ENCODE peak calls at places on chromosome 1, in eight cellular contexts. Z is tibial artery; W is ELF-1; J is OCI-LY7; S is endothelial cell; O is T1000; K is CD8-positive, alpha-beta memory T cell; N is stimulated activated CD8-positive, alpha-beta memory T cell treated with anti-CD3 and anti-CD28 coated beads, Interleukin-4, amount 100 ng/mL, for 1 hour. D is an unnamed sample.

GRCh38 chr1:8702121-8702520 is 115.3 kb downstream of the RERE start:
- DNase-seq in K (no peak), S (peak), O (no peak), Z (no peak), J (no peak), W (peak), N (no peak), D (peak)

GRCh38 chr1:84789014-84789413 is 98.8 kb upstream of the SSX2IP start:
- DNase-seq in N (no peak), O (no peak), K (no peak), W (no peak), S (no peak), Z (no peak), J (no peak), D (no peak)

GRCh38 chr1:230120949-230121381 is 53.9 kb downstream of the GALNT2 start:
- DNase-seq in J (peak), W (peak), Z (no peak), K (no peak), N (no peak), O (no peak), S (peak), D (no peak)

GRCh38 chr1:243421784-243422183 is 165.9 kb downstream of the SDCCAG8 start:
- DNase-seq in S (no peak), Z (no peak), J (no peak), O (no peak), W (no peak), K (no peak), N (no peak), D (peak)

GRCh38 chr1:3071507-3072177 is 2.6 kb downstream of the PRDM16 start:
- DNase-seq in S (no peak), K (no peak), Z (no peak), O (no peak), J (no peak), N (no peak), W (no peak), D (no peak)

GRCh38 chr1:155206891-155207577 is 663 bp downstream of the THBS3 start:
- DNase-seq in S (peak), Z (peak), J (peak), O (peak), N (peak), W (peak), K (peak), D (peak)

GRCh38 chr1:43432907-43433306 is 20.8 kb downstream of the HYI start:
- DNase-seq in O (no peak), S (no peak), K (no peak), N (no peak), Z (peak), W (no peak), J (no peak), D (no peak)

GRCh38 chr1:154478639-154479038 is 23.4 kb upstream of the TDRD10 start:
- DNase-seq in W (no peak), S (no peak), O (no peak), N (no peak), J (peak), K (no peak), Z (no peak), D (peak)

GRCh38 chr1:21906173-21907078 is 30.7 kb downstream of the HSPG2 start:
- DNase-seq in K (no peak), Z (peak), O (no peak), S (no peak), N (no peak), J (no peak), W (peak), D (no peak)

GRCh38 chr1:17922833-17923232 is 167.7 kb downstream of the ACTL8 start:
- DNase-seq in K (no peak), Z (peak), S (peak), N (no peak), J (peak), W (peak), O (no peak), D (no peak)

GRCh38 chr1:220901906-220902305 is 22.7 kb downstream of the HLX start:
- DNase-seq in K (no peak), W (no peak), Z (no peak), J (no peak), S (no peak), N (no peak), O (no peak), D (no peak)

GRCh38 chr1:205972491-205973168 is 29.4 kb upstream of the SLC26A9 start:
- DNase-seq in O (no peak), Z (no peak), J (no peak), N (no peak), S (no peak), K (no peak), W (no peak), D (no peak)

GRCh38 chr1:28437260-28437923 is 67.9 kb downstream of the PHACTR4 start:
- DNase-seq in N (no peak), W (no peak), O (peak), S (no peak), J (no peak), K (no peak), Z (peak), D (peak)

D was measured in PC-9.